ENCODE peak calls at places on chromosomes 7 and 10, in ten cellular contexts. M, R, D, F, J, B, C, H, N and G are unnamed samples.

GRCh38 chr10:4013651-4014085 is 228.7 kb upstream of the KLF6 start:
- DNase-seq in M (no peak), R (no peak), D (no peak), F (no peak), J (no peak), B (no peak), C (peak), H (no peak), N (no peak), G (no peak)

GRCh38 chr10:81018898-81019890 is 481.5 kb downstream of the SH2D4B start:
- DNase-seq in M (no peak), R (peak), D (no peak), F (no peak), J (no peak), B (peak), C (no peak), H (peak), N (peak), G (no peak)

GRCh38 chr10:110496553-110497437 is 912 bp upstream of the DUSP5 start:
- DNase-seq in M (no peak), R (peak), D (no peak), F (no peak), J (no peak), B (no peak), C (no peak), H (no peak), N (no peak), G (no peak)

GRCh38 chr7:155069992-155070827 is at the start of gene HTR5A:
- DNase-seq in M (peak), R (peak), D (peak), F (peak), J (peak), B (peak), C (peak), H (peak), N (peak), G (peak)

GRCh38 chr7:1475393-1475792 is 16.1 kb upstream of the MICALL2 start:
- DNase-seq in M (no peak), R (no peak), D (no peak), F (no peak), J (no peak), B (no peak), C (no peak), H (no peak), N (no peak), G (no peak)

GRCh38 chr7:17041324-17041723 is 159.5 kb upstream of the AGR3 start:
- DNase-seq in M (no peak), R (no peak), D (no peak), F (no peak), J (no peak), B (no peak), C (no peak), H (peak), N (no peak), G (no peak)

GRCh38 chr7:115689941-115690340 is 340.6 kb downstream of the TFEC start:
- DNase-seq in M (no peak), R (no peak), D (no peak), F (no peak), J (no peak), B (no peak), C (no peak), H (no peak), N (no peak), G (no peak)

GRCh38 chr7:49333180-49333881 is 409.0 kb downstream of the CDC14C start:
- DNase-seq in M (no peak), R (no peak), D (no peak), F (no peak), J (no peak), B (no peak), C (no peak), H (no peak), N (no peak), G (no peak)

GRCh38 chr7:81791578-81792524 is 22.0 kb upstream of the HGF start:
- DNase-seq in M (no peak), R (no peak), D (no peak), F (no peak), J (no peak), B (no peak), C (no peak), H (no peak), N (no peak), G (no peak)

DNA sequence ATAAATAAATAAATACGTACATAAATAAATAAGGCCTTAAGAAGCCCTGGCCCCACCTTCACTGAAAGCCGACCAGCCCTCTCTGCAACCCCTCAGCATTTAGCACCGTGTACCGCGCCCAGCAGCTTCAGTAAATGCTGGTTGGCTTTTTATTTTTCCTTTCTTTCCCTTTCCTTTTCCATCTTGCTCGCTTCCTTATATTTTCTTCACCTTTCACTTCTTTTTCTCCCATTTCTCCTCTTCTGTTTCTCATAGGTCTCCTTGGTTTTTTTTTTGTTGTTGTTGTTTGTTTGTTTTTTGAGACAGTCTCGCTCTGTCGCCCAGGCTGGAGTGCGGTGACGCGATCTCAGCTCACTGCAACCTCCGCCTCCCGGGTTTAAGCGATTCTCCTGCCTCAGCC is 11.2 kb downstream of the ZAN start:
- DNase-seq in M (no peak), R (no peak), D (no peak), F (no peak), J (no peak), B (no peak), C (no peak), H (no peak), N (no peak), G (no peak)
- H3K4me3 ChIP-seq in M (no peak), R (no peak), D (no peak), F (no peak), J (no peak), B (no peak), C (peak), H (no peak), N (no peak), G (no peak)

DNA sequence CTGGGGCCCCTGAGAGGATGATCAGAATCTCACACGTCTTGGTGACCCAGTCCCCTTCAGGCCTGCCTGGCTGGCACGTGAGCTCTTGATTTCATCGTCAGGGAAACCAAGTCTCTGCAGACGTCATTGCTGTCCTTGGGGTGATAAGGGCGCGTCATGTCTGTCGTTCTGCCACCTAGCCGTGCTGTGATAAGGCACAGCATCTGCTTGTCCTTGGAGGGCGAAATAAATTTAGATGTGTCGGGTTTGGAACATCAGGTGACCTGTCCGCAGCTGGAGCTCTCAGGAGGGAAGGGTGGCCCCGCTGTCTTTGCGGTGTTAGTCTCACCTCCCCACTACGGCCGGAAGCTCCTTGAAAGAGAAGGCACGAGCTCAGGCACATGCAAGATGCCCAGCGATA is 129.2 kb downstream of the GRK5 start:
- DNase-seq in M (peak), R (no peak), D (no peak), F (no peak), J (no peak), B (no peak), C (peak), H (no peak), N (no peak), G (no peak)
- H3K27ac ChIP-seq in M (peak), R (peak), D (no peak), F (no peak), J (no peak), B (no peak), C (peak), H (no peak), N (no peak), G (no peak)

DNA sequence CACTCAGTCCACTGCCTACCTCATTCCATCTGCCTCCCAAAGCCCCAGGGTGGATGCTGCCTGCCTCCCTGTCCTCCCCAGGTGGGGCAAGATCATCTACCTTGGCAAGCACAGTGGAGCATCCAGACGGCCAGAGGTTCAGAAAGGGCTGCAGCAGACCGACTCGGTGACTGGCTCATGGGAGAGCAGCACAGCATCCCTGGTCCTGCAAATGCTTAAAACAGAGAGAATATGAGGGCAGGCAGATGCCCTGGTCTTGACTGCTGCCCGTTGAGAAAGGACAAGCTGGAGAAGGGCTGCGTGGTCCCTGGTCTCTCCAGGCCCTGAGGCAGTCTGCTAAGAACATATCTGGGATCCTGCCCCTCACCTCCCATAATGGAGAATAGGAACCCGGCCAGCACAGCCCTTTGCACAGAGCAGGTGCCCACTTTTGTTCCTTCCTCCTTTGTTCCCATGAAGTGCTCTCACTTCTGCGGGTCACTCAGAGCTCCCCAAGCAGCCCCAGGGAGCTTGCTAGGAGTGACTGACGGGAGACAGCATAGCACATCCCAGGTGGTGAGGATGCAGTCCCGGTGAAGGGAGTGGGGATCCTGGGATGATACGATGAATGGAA is 1.4 kb downstream of the HPS1 start:
- DNase-seq in M (no peak), R (no peak), D (no peak), F (no peak), J (no peak), B (no peak), C (no peak), H (no peak), N (no peak), G (no peak)
- H3K4me3 ChIP-seq in M (no peak), R (no peak), D (no peak), F (no peak), J (peak), B (peak), C (peak), H (peak), N (no peak), G (peak)

GRCh38 chr10:121335386-121335925 is 262.8 kb downstream of the FGFR2 start:
- DNase-seq in M (no peak), R (no peak), D (no peak), F (no peak), J (no peak), B (no peak), C (no peak), H (no peak), N (no peak), G (no peak)

GRCh38 chr10:121339136-121339535 is 259.1 kb downstream of the FGFR2 start:
- DNase-seq in M (no peak), R (peak), D (no peak), F (no peak), J (no peak), B (no peak), C (no peak), H (no peak), N (no peak), G (no peak)

GRCh38 chr10:121338206-121338991 is 259.8 kb downstream of the FGFR2 start:
- DNase-seq in M (no peak), R (peak), D (no peak), F (no peak), J (no peak), B (no peak), C (no peak), H (no peak), N (no peak), G (no peak)

GRCh38 chr10:121337356-121337936 is 260.8 kb downstream of the FGFR2 start:
- DNase-seq in M (no peak), R (no peak), D (no peak), F (no peak), J (no peak), B (no peak), C (no peak), H (no peak), N (no peak), G (no peak)

DNA sequence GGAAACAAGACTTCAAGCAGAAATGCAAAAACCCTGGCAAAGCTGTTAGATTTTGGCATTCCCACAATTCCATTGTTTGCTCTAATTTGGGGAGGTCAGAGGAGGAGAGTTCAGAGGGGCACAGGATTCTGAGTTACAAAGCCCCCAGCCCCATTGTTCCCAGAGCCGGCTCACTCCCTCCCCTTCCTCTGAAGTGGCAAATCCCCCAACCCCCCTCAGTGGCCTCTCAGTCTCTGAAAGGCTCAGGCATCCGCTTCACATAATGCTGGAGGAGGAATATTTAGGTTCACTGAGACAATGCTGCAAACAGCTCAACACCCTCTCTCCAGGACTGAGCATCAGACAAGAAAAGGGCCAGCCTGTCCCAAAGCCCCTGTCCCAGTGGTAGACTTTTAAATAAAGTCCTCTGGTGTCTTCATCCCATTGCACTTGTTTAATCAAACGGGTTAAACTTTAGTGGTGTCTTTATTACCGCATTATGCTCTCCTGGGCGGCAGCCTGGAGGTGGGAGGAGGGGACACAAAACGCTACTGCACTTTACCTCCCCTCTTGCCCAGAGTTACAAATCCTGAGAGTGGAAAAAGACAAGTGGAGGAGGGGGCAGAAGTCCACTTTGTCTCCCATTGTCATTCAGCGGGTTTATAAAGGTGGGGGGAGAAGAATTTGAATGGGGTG is 257.9 kb downstream of the FGFR2 start:
- DNase-seq in M (no peak), R (no peak), D (no peak), F (no peak), J (no peak), B (peak), C (no peak), H (no peak), N (no peak), G (no peak)
- H3K27ac ChIP-seq in M (no peak), R (no peak), D (no peak), F (no peak), J (no peak), B (no peak), C (no peak), H (no peak), N (no peak), G (no peak)

DNA sequence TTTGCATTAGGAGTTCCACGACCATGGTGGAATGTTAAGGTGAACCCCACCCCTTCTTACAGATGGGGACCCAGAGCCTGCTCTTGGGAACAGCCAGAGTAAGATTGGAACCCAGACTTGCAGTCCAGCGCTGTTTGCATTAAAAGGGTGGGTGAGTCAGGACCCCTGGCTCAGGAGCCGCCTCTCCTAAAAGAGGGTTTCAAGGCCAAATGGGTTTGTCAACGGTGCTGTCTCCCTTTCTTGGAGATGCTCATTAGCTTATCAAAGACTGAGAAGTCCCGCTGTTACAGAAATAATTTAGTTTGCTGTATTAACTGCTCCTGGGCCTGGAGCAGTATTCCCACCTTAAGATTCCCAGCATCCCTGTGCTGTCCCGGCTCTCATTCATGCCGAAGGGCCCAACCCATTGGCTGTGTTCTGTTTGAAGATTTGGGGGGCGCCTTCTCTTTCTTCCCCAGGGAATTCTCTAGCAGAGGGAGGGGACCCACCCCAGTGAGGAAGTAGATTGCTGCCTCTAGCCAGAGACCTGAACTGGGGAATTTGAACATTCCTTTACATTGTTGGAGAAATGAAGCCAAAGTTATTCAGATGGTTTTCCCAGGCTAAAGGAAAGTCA is 1.8 kb downstream of the MARVELD1 start:
- DNase-seq in M (no peak), R (no peak), D (no peak), F (no peak), J (no peak), B (no peak), C (no peak), H (no peak), N (no peak), G (no peak)
- H3K4me3 ChIP-seq in M (no peak), R (no peak), D (no peak), F (peak), J (no peak), B (no peak), C (peak), H (no peak), N (peak), G (peak)